ENCODE peak calls at places on chromosomes 16 and 17, in four cellular contexts. O is NCI-H1105 treated with DMSO at 0.1 percent for 48 hours, J is heart right ventricle, C is T follicular helper cell. Y is an unnamed sample.

GRCh38 chr17:76369804-76370203 is 14.6 kb upstream of the SPHK1 start:
- DNase-seq in O (no peak), J (no peak), C (no peak), Y (no peak)

GRCh38 chr16:88596477-88596876 is 26.3 kb downstream of the ZC3H18 start:
- DNase-seq in O (no peak), J (no peak), C (no peak), Y (no peak)

GRCh38 chr17:17420035-17420434 is 56.8 kb upstream of the MED9 start:
- DNase-seq in O (no peak), J (peak), C (no peak), Y (peak)

GRCh38 chr17:46774108-46774737 is 44.3 kb downstream of the WNT3 start:
- DNase-seq in O (no peak), J (no peak), C (no peak), Y (no peak)

GRCh38 chr17:41655611-41656111 is 31.3 kb upstream of the KRT17 start:
- DNase-seq in O (peak), J (no peak), C (no peak), Y (peak)

GRCh38 chr16:56708821-56709685 is 20.9 kb upstream of the NUP93 start:
- DNase-seq in O (no peak), J (no peak), C (no peak), Y (no peak)

GRCh38 chr16:20300312-20301097 is 26.8 kb downstream of the GP2 start:
- DNase-seq in O (peak), J (peak), C (no peak), Y (peak)

GRCh38 chr16:55734665-55735064 is 78.9 kb downstream of the SLC6A2 start:
- DNase-seq in O (no peak), J (no peak), C (no peak), Y (no peak)

GRCh38 chr17:14336418-14336817 is 35.5 kb downstream of the HS3ST3B1 start:
- DNase-seq in O (no peak), J (peak), C (no peak), Y (no peak)

Y was measured in Right ventricle myocardium superior.